ENCODE peak calls at places on chromosomes 4 and X, in five cellular contexts. K, I, U, W and M are unnamed samples.
A peak's percentile ranks its signal among the peaks of the same experiment; 100 is the strongest.

GRCh38 chr4:108203377-108203776 is 34.6 kb upstream of the LEF1 start:
- DNase-seq in K (no peak), I (no peak), U (no peak), W (no peak), M (no peak)

GRCh38 chr4:39908284-39908683 is 69.4 kb downstream of the PDS5A start:
- DNase-seq in K (peak; percentile 19), I (no peak), U (no peak), W (no peak), M (no peak)

GRCh38 chr4:58611012-58611411 is 1500.8 kb upstream of the IGFBP7 start:
- DNase-seq in K (no peak), I (no peak), U (no peak), W (no peak), M (no peak)

GRCh38 chr4:20724915-20725314 is 24.7 kb downstream of the PACRGL start:
- DNase-seq in K (no peak), I (no peak), U (no peak), W (no peak), M (no peak)

GRCh38 chrX:108699368-108699767 is 37.0 kb downstream of the IRS4 start:
- DNase-seq in K (peak; percentile 42), I (no peak), U (peak; percentile 18), W (no peak), M (no peak)

GRCh38 chrX:13151806-13152510 is 107.5 kb upstream of the FAM9C start:
- DNase-seq in K (no peak), I (no peak), U (peak; percentile 28), W (no peak), M (no peak)

GRCh38 chr4:107719211-107719926 is 665 bp downstream of the PAPSS1 start:
- DNase-seq in K (peak; percentile 42), I (peak; percentile 55), U (peak; percentile 32), W (peak; percentile 4), M (no peak)

GRCh38 chrX:118495061-118495921 is at the start of gene DOCK11:
- DNase-seq in K (peak; percentile 79), I (peak; percentile 88), U (peak; percentile 65), W (peak; percentile 44), M (no peak)

GRCh38 chrX:154457491-154458115 is 478 bp upstream of the PLXNA3 start:
- DNase-seq in K (peak; percentile 16), I (no peak), U (no peak), W (peak; percentile 58), M (no peak)

GRCh38 chrX:136262812-136263315 is 11.7 kb upstream of the MAP7D3 start:
- DNase-seq in K (no peak), I (no peak), U (no peak), W (no peak), M (no peak)

GRCh38 chr4:15665738-15666365 is 10.7 kb upstream of the FBXL5 start:
- DNase-seq in K (no peak), I (no peak), U (no peak), W (no peak), M (no peak)

GRCh38 chrX:119790977-119791436 is 423 bp downstream of the RPL39 start:
- DNase-seq in K (peak; percentile 25), I (no peak), U (peak; percentile 12), W (no peak), M (no peak)

GRCh38 chr4:19030048-19030447 is 1008.5 kb upstream of the LCORL start:
- DNase-seq in K (peak; percentile 40), I (no peak), U (peak; percentile 22), W (no peak), M (no peak)

GRCh38 chr4:184415071-184415470 is 59.3 kb downstream of the IRF2 start:
- DNase-seq in K (no peak), I (no peak), U (no peak), W (no peak), M (no peak)

GRCh38 chrX:2690856-2691542 is at the start of gene CD99:
- DNase-seq in K (peak; percentile 68), I (peak; percentile 92), U (peak; percentile 67), W (peak; percentile 82), M (peak; percentile 87)

GRCh38 chrX:54891573-54891972 is 29.1 kb upstream of the TRO start:
- DNase-seq in K (peak; percentile 33), I (no peak), U (peak; percentile 18), W (no peak), M (no peak)

GRCh38 chr4:48074657-48075056 is 58.1 kb downstream of the NIPAL1 start:
- DNase-seq in K (no peak), I (no peak), U (no peak), W (no peak), M (no peak)

GRCh38 chr4:16858275-16858752 is 40.1 kb downstream of the LDB2 start:
- DNase-seq in K (no peak), I (no peak), U (peak; percentile 52), W (no peak), M (no peak)

GRCh38 chr4:40515398-40516293 is 114.0 kb downstream of the RBM47 start:
- DNase-seq in K (peak; percentile 88), I (no peak), U (no peak), W (peak; percentile 71), M (no peak)

GRCh38 chrX:154738013-154738738 is 12.7 kb downstream of the GAB3 start:
- DNase-seq in K (no peak), I (peak; percentile 74), U (peak; percentile 68), W (no peak), M (no peak)

GRCh38 chr4:37816006-37816405 is 10.5 kb upstream of the PGM2 start:
- DNase-seq in K (no peak), I (no peak), U (no peak), W (no peak), M (no peak)